ENCODE peak calls at places on chromosome 14, in five cellular contexts. Z, O, T, J and E are unnamed samples.
A peak's percentile ranks its signal among the peaks of the same experiment; 100 is the strongest.

GRCh38 chr14:58697927-58698641 is 60.3 kb downstream of the DACT1 start:
- DNase-seq in J (no peak), T (no peak), Z (peak; percentile 18), O (no peak), E (no peak)

GRCh38 chr14:104595911-104596450 is 8.6 kb downstream of the TMEM179 start:
- DNase-seq in J (no peak), Z (no peak), T (no peak), O (no peak), E (no peak)

GRCh38 chr14:50740858-50741257 is 72.8 kb upstream of the SAV1 start:
- DNase-seq in Z (no peak), J (no peak), O (no peak), T (no peak), E (no peak)

GRCh38 chr14:35229084-35229483 is 63.1 kb upstream of the PSMA6 start:
- DNase-seq in Z (no peak), T (no peak), O (no peak), J (no peak), E (no peak)

GRCh38 chr14:93219103-93219726 is 12.2 kb downstream of the UBR7 start:
- DNase-seq in J (no peak), O (peak; percentile 56), T (no peak), Z (peak; percentile 59), E (peak; percentile 46)

GRCh38 chr14:64943556-64943955 is 1.0 kb upstream of the GPX2 start:
- DNase-seq in O (no peak), T (no peak), J (no peak), Z (no peak), E (no peak)

GRCh38 chr14:73884438-73885190 is 2.0 kb upstream of the ZNF410 start:
- DNase-seq in T (no peak), J (no peak), Z (no peak), O (no peak), E (no peak)

GRCh38 chr14:62455446-62455845 is 589.8 kb downstream of the KCNH5 start:
- DNase-seq in O (no peak), T (no peak), Z (no peak), J (no peak), E (no peak)

GRCh38 chr14:39374846-39375245 is 57.4 kb downstream of the FBXO33 start:
- DNase-seq in O (no peak), Z (no peak), T (no peak), J (no peak), E (no peak)

GRCh38 chr14:68977741-68978549 is 1.2 kb downstream of the ACTN1 start:
- DNase-seq in J (peak; percentile 57), O (peak; percentile 28), T (peak; percentile 59), Z (no peak), E (peak; percentile 37)

GRCh38 chr14:51603495-51603894 is 48.2 kb upstream of the FRMD6 start:
- DNase-seq in T (no peak), Z (no peak), J (no peak), O (no peak), E (no peak)

GRCh38 chr14:31439554-31439953 is 17.8 kb downstream of the DTD2 start:
- DNase-seq in J (no peak), T (no peak), O (no peak), Z (peak; percentile 30), E (no peak)

GRCh38 chr14:45972416-45972815 is 679.2 kb downstream of the RPL10L start:
- DNase-seq in Z (no peak), T (no peak), O (no peak), J (no peak), E (no peak)

GRCh38 chr14:73727181-73727580 is 13.0 kb upstream of the PNMA1 start:
- DNase-seq in O (no peak), J (no peak), Z (no peak), T (no peak), E (no peak)

GRCh38 chr14:76828339-76829015 is 2.3 kb downstream of the LRRC74A start:
- DNase-seq in Z (no peak), T (no peak), O (no peak), J (no peak), E (no peak)

GRCh38 chr14:70887207-70888150 is 19.8 kb upstream of the PCNX1 start:
- DNase-seq in Z (no peak), J (no peak), O (no peak), T (no peak), E (no peak)

GRCh38 chr14:106417224-106418049 is 891.1 kb downstream of the TMEM121 start:
- DNase-seq in J (peak; percentile 68), O (peak; percentile 8), T (peak; percentile 95), Z (no peak), E (peak; percentile 26)

GRCh38 chr14:26379951-26380350 is 217.9 kb downstream of the NOVA1 start:
- DNase-seq in J (no peak), O (no peak), T (no peak), Z (no peak), E (no peak)

GRCh38 chr14:54681819-54682261 is 114.9 kb downstream of the SAMD4A start:
- DNase-seq in J (no peak), Z (no peak), T (no peak), O (no peak), E (no peak)

GRCh38 chr14:68748691-68749090 is 44.2 kb downstream of the ZFP36L1 start:
- DNase-seq in Z (no peak), J (no peak), T (no peak), O (no peak), E (no peak)

GRCh38 chr14:101254805-101255764 is 306.2 kb upstream of the DIO3 start:
- DNase-seq in O (no peak), Z (no peak), J (no peak), T (no peak), E (no peak)

GRCh38 chr14:24456980-24457379 is 14.4 kb upstream of the SDR39U1 start:
- DNase-seq in J (no peak), T (no peak), O (no peak), Z (no peak), E (no peak)

GRCh38 chr14:19878029-19878642 is 3.2 kb downstream of the OR4K2 start:
- DNase-seq in O (no peak), T (no peak), J (peak; percentile 17), Z (peak; percentile 58), E (no peak)

GRCh38 chr14:69539631-69540410 is 34.9 kb downstream of the CCDC177 start:
- DNase-seq in O (no peak), Z (no peak), J (no peak), T (no peak), E (no peak)

GRCh38 chr14:93132472-93133065 is 16.8 kb upstream of the ITPK1 start:
- DNase-seq in O (peak; percentile 59), T (no peak), Z (peak; percentile 61), J (peak; percentile 13), E (peak; percentile 50)

GRCh38 chr14:85535316-85535715 is 5.4 kb downstream of the FLRT2 start:
- DNase-seq in Z (no peak), T (no peak), J (no peak), O (no peak), E (no peak)

GRCh38 chr14:87461704-87462103 is 531.3 kb downstream of the GALC start:
- DNase-seq in O (peak; percentile 72), Z (no peak), T (no peak), J (no peak), E (no peak)

GRCh38 chr14:99946652-99947489 is 118.4 kb upstream of the EVL start:
- DNase-seq in O (peak; percentile 20), T (peak; percentile 16), Z (no peak), J (peak; percentile 77), E (peak; percentile 79)

GRCh38 chr14:68655961-68656360 is 136.9 kb downstream of the ZFP36L1 start:
- DNase-seq in T (no peak), Z (no peak), J (no peak), O (no peak), E (no peak)

GRCh38 chr14:101461891-101462290 is 99.4 kb upstream of the DIO3 start:
- DNase-seq in Z (no peak), O (no peak), T (no peak), J (no peak), E (no peak)

GRCh38 chr14:101110729-101111619 is 207.5 kb upstream of the RTL1 start:
- DNase-seq in T (no peak), O (no peak), Z (no peak), J (no peak), E (no peak)

GRCh38 chr14:28901631-28902030 is 135.0 kb downstream of the FOXG1 start:
- DNase-seq in T (no peak), Z (no peak), J (no peak), O (no peak), E (no peak)

GRCh38 chr14:53017837-53018236 is 67.0 kb upstream of the FERMT2 start:
- DNase-seq in J (no peak), T (no peak), Z (no peak), O (no peak), E (no peak)